ENCODE peak calls at places on chromosome 20, in eight cellular contexts. J, L, I, W, H, Z, G and P are unnamed samples.

GRCh38 chr20:7333846-7334245 is 566.4 kb downstream of the BMP2 start:
- DNase-seq in J (no peak), L (no peak), I (no peak), W (no peak), H (no peak), Z (no peak), G (no peak), P (no peak)

GRCh38 chr20:51412991-51413471 is 129.5 kb downstream of the NFATC2 start:
- DNase-seq in J (no peak), L (no peak), I (no peak), W (no peak), H (no peak), Z (peak; percentile 45), G (no peak), P (no peak)

GRCh38 chr20:2713285-2713684 is 20.7 kb downstream of the EBF4 start:
- DNase-seq in J (no peak), L (no peak), I (no peak), W (no peak), H (no peak), Z (peak; percentile 19), G (no peak), P (no peak)

GRCh38 chr20:32743237-32744112 is at the start of gene COMMD7:
- DNase-seq in J (no peak), L (peak; percentile 57), I (peak; percentile 62), W (peak; percentile 63), H (peak; percentile 41), Z (peak; percentile 66), G (peak; percentile 39), P (peak; percentile 44)

GRCh38 chr20:23243791-23244190 is 106.8 kb upstream of the NXT1 start:
- DNase-seq in J (no peak), L (no peak), I (no peak), W (no peak), H (no peak), Z (no peak), G (no peak), P (no peak)

GRCh38 chr20:5504061-5504739 is 187.4 kb upstream of the PROKR2 start:
- DNase-seq in J (peak; percentile 70), L (no peak), I (peak; percentile 64), W (no peak), H (peak; percentile 40), Z (peak; percentile 62), G (peak; percentile 39), P (no peak)

GRCh38 chr20:61739832-61740118 is 325.9 kb downstream of the TAF4 start:
- DNase-seq in J (no peak), L (no peak), I (no peak), W (no peak), H (no peak), Z (no peak), G (no peak), P (no peak)

GRCh38 chr20:32685541-32686529 is 12.1 kb upstream of the C20orf203 start:
- DNase-seq in J (no peak), L (no peak), I (no peak), W (no peak), H (peak; percentile 97), Z (peak; percentile 92), G (no peak), P (peak; percentile 93)

GRCh38 chr20:43846516-43846905 is 68.1 kb upstream of the TOX2 start:
- DNase-seq in J (no peak), L (no peak), I (no peak), W (no peak), H (no peak), Z (no peak), G (no peak), P (no peak)

GRCh38 chr20:49171928-49172327 is 16.2 kb downstream of the STAU1 start:
- DNase-seq in J (no peak), L (no peak), I (no peak), W (no peak), H (no peak), Z (no peak), G (no peak), P (no peak)

GRCh38 chr20:32510601-32511357 is 74.4 kb downstream of the NOL4L start:
- DNase-seq in J (no peak), L (no peak), I (no peak), W (no peak), H (peak; percentile 27), Z (no peak), G (no peak), P (no peak)

GRCh38 chr20:57266251-57267157 is at the start of gene BMP7:
- DNase-seq in J (no peak), L (no peak), I (no peak), W (no peak), H (no peak), Z (no peak), G (no peak), P (no peak)

GRCh38 chr20:47146703-47147102 is 209.8 kb downstream of the ZMYND8 start:
- DNase-seq in J (no peak), L (no peak), I (no peak), W (no peak), H (peak; percentile 67), Z (peak; percentile 89), G (peak; percentile 14), P (peak; percentile 73)

GRCh38 chr20:19540401-19540800 is 217.7 kb upstream of the RIN2 start:
- DNase-seq in J (no peak), L (peak; percentile 4), I (no peak), W (no peak), H (no peak), Z (no peak), G (no peak), P (no peak)

GRCh38 chr20:63498950-63499332 is at the start of gene EEF1A2:
- DNase-seq in J (peak; percentile 50), L (no peak), I (no peak), W (no peak), H (no peak), Z (no peak), G (peak; percentile 42), P (no peak)

GRCh38 chr20:4326194-4327065 is 311.1 kb upstream of the RNF24 start:
- DNase-seq in J (no peak), L (no peak), I (no peak), W (no peak), H (no peak), Z (peak; percentile 37), G (no peak), P (peak; percentile 4)

GRCh38 chr20:8798505-8798904 is 270.4 kb upstream of the PLCB4 start:
- DNase-seq in J (no peak), L (no peak), I (peak; percentile 18), W (no peak), H (peak; percentile 51), Z (peak; percentile 58), G (no peak), P (no peak)

GRCh38 chr20:25271486-25272222 is 23.8 kb downstream of the PYGB start:
- DNase-seq in J (no peak), L (no peak), I (no peak), W (no peak), H (no peak), Z (no peak), G (no peak), P (no peak)

GRCh38 chr20:52190437-52191131 is 995 bp downstream of the ZFP64 start:
- DNase-seq in J (no peak), L (peak; percentile 11), I (peak; percentile 23), W (no peak), H (peak; percentile 51), Z (peak; percentile 39), G (peak; percentile 35), P (peak; percentile 11)

GRCh38 chr20:14963262-14963663 is 625.9 kb upstream of the FLRT3 start:
- DNase-seq in J (no peak), L (no peak), I (no peak), W (no peak), H (no peak), Z (peak; percentile 39), G (peak; percentile 5), P (no peak)

GRCh38 chr20:38685853-38686473 is 38.3 kb upstream of the SLC32A1 start:
- DNase-seq in J (no peak), L (peak; percentile 15), I (no peak), W (peak; percentile 10), H (peak; percentile 48), Z (peak; percentile 61), G (peak; percentile 58), P (peak; percentile 44)

GRCh38 chr20:37522258-37523011 is 1.4 kb downstream of the NNAT start:
- DNase-seq in J (peak; percentile 74), L (no peak), I (no peak), W (no peak), H (peak; percentile 68), Z (no peak), G (no peak), P (peak; percentile 35)

GRCh38 chr20:62063981-62064787 is 1.5 kb downstream of the TAF4 start:
- DNase-seq in J (no peak), L (no peak), I (no peak), W (no peak), H (peak; percentile 9), Z (peak; percentile 22), G (no peak), P (no peak)

GRCh38 chr20:59222982-59223610 is 59.5 kb downstream of the ZNF831 start:
- DNase-seq in J (no peak), L (no peak), I (no peak), W (no peak), H (no peak), Z (no peak), G (no peak), P (no peak)

GRCh38 chr20:32333181-32333987 is 24.7 kb upstream of the ASXL1 start:
- DNase-seq in J (no peak), L (peak; percentile 33), I (no peak), W (no peak), H (no peak), Z (no peak), G (no peak), P (no peak)

GRCh38 chr20:24953204-24953565 is 4.1 kb downstream of the CST7 start:
- DNase-seq in J (no peak), L (no peak), I (no peak), W (no peak), H (no peak), Z (no peak), G (no peak), P (no peak)

GRCh38 chr20:36644032-36644712 is 1.8 kb downstream of the SLA2 start:
- DNase-seq in J (no peak), L (peak; percentile 35), I (no peak), W (no peak), H (no peak), Z (no peak), G (no peak), P (no peak)

GRCh38 chr20:11895832-11896484 is 21.7 kb upstream of the BTBD3 start:
- DNase-seq in J (no peak), L (no peak), I (no peak), W (no peak), H (peak; percentile 69), Z (peak; percentile 37), G (no peak), P (peak; percentile 45)

GRCh38 chr20:11734431-11734830 is 183.3 kb upstream of the BTBD3 start:
- DNase-seq in J (peak; percentile 77), L (no peak), I (no peak), W (no peak), H (no peak), Z (no peak), G (no peak), P (no peak)

GRCh38 chr20:19658137-19658536 is 99.9 kb upstream of the RIN2 start:
- DNase-seq in J (no peak), L (no peak), I (no peak), W (no peak), H (no peak), Z (no peak), G (no peak), P (no peak)

GRCh38 chr20:37598101-37598530 is 70.4 kb upstream of the BLCAP start:
- DNase-seq in J (peak; percentile 84), L (no peak), I (no peak), W (no peak), H (no peak), Z (no peak), G (no peak), P (no peak)

GRCh38 chr20:46293084-46293483 is 15.2 kb downstream of the CDH22 start:
- DNase-seq in J (no peak), L (no peak), I (no peak), W (peak; percentile 41), H (peak; percentile 61), Z (peak; percentile 66), G (peak; percentile 64), P (peak; percentile 52)

GRCh38 chr20:24584538-24585356 is 115.3 kb downstream of the SYNDIG1 start:
- DNase-seq in J (no peak), L (no peak), I (no peak), W (no peak), H (peak; percentile 32), Z (peak; percentile 26), G (no peak), P (peak; percentile 59)